ENCODE peak calls at places on chromosome 16, in five cellular contexts. O is transverse colon, J is tibial nerve, X is sigmoid colon, H is esophagus muscularis mucosa. I is an unnamed sample.

GRCh38 chr16:14109077-14109775 is 38.1 kb downstream of the MRTFB start:
- DNase-seq in O (no peak), J (no peak), X (no peak), H (no peak), I (no peak)

GRCh38 chr16:81181013-81181720 is 57.3 kb upstream of the BCO1 start:
- DNase-seq in O (peak; percentile 63), J (peak; percentile 88), X (peak; percentile 94), H (peak; percentile 94), I (peak; percentile 56)

GRCh38 chr16:79132745-79133144 is 467.8 kb downstream of the MAF start:
- DNase-seq in O (no peak), J (no peak), X (no peak), H (no peak), I (no peak)

GRCh38 chr16:2686912-2687507 is 4.7 kb downstream of the KCTD5 start:
- DNase-seq in O (peak; percentile 66), J (no peak), X (peak; percentile 73), H (no peak), I (peak; percentile 45)

GRCh38 chr16:56424791-56425438 is 430 bp downstream of the AMFR start:
- DNase-seq in O (peak; percentile 39), J (no peak), X (peak; percentile 74), H (no peak), I (no peak)

GRCh38 chr16:69703638-69704037 is 22.7 kb downstream of the NQO1 start:
- DNase-seq in O (no peak), J (no peak), X (no peak), H (no peak), I (no peak)

GRCh38 chr16:67013823-67014640 is 14.9 kb upstream of the CBFB start:
- DNase-seq in O (peak; percentile 68), J (peak; percentile 65), X (peak; percentile 87), H (no peak), I (peak; percentile 68)

GRCh38 chr16:62832214-62832613 is 796.0 kb upstream of the CDH8 start:
- DNase-seq in O (no peak), J (no peak), X (no peak), H (no peak), I (no peak)

GRCh38 chr16:68041783-68042182 is 18.7 kb downstream of the DUS2 start:
- DNase-seq in O (no peak), J (no peak), X (peak; percentile 3), H (no peak), I (no peak)

GRCh38 chr16:1100084-1100800 is 4.2 kb upstream of the C1QTNF8 start:
- DNase-seq in O (no peak), J (no peak), X (no peak), H (no peak), I (no peak)

GRCh38 chr16:17775061-17775460 is 304.3 kb upstream of the XYLT1 start:
- DNase-seq in O (no peak), J (no peak), X (no peak), H (no peak), I (no peak)

GRCh38 chr16:89716493-89716892 is 4.2 kb downstream of the VPS9D1 start:
- DNase-seq in O (no peak), J (no peak), X (no peak), H (no peak), I (no peak)

GRCh38 chr16:69039333-69039941 is 66.0 kb upstream of the HAS3 start:
- DNase-seq in O (no peak), J (no peak), X (peak; percentile 10), H (no peak), I (no peak)

GRCh38 chr16:735982-736453 is 4.8 kb downstream of the CIAO3 start:
- DNase-seq in O (no peak), J (no peak), X (no peak), H (no peak), I (no peak)

GRCh38 chr16:363110-364090 is 6.9 kb downstream of the MRPL28 start:
- DNase-seq in O (no peak), J (no peak), X (no peak), H (no peak), I (no peak)

GRCh38 chr16:64313726-64314125 is 808.1 kb downstream of the CDH11 start:
- DNase-seq in O (no peak), J (no peak), X (no peak), H (no peak), I (no peak)
- TF ChIP-seq EP300 in O (no peak), J (no peak), X (no peak), H (no peak), I (no peak)

DNA sequence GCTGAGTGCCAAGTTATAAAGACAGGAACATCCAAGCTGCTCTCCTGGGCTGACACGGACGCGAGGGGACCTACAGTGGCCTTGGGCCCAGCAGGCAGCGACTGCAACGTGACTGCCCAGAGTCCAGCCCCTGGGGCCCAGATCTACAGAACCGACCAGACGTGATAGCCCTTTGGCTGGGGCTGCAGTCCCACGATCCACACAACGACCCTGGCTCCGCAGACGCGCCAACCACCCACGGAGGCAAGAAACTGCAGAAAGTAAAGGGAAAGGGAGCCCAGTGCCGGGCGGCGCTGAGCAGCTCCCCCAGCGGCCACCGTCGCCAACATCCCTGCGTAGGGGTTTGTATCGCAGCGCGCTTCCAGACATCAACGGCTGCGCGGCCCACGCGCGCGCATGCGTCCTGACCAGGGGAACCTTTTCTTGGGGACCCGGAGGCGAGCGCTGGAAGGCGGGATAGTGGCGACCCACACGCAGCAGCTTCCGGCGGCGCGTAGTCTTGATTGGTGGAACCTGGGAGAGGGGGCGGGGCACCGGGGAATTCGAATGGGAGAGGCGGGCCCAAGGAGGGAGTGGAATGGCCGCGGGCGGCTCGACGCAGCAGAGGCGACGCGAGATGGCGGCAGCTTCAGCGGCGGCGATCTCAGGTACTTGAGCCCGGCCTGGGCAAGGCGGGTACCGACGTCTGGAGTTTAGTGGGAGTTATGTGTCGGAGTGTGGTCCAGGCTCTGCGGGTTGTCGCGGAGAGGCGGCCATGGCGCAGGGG is at the start of gene KIF22:
- DNase-seq in O (peak; percentile 100), J (peak; percentile 99), X (peak; percentile 100), H (peak; percentile 100), I (peak; percentile 100)
- TF ChIP-seq EP300 in O (no peak), J (peak; percentile 98), X (no peak), H (no peak), I (no peak)

GRCh38 chr16:77306050-77306616 is 106.9 kb downstream of the SYCE1L start:
- DNase-seq in O (no peak), J (no peak), X (no peak), H (no peak), I (no peak)
- TF ChIP-seq EP300 in O (no peak), J (no peak), X (no peak), H (no peak), I (no peak)

GRCh38 chr16:57626420-57627170 is 1.8 kb upstream of the ADGRG1 start:
- DNase-seq in O (no peak), J (no peak), X (no peak), H (no peak), I (no peak)

GRCh38 chr16:57622361-57623250 is 5.8 kb upstream of the ADGRG1 start:
- DNase-seq in O (no peak), J (no peak), X (no peak), H (no peak), I (no peak)

GRCh38 chr16:57623251-57624043 is 5.0 kb upstream of the ADGRG1 start:
- DNase-seq in O (peak; percentile 65), J (peak; percentile 49), X (peak; percentile 72), H (no peak), I (peak; percentile 78)

GRCh38 chr16:57624806-57625500 is 3.5 kb upstream of the ADGRG1 start:
- DNase-seq in O (no peak), J (no peak), X (no peak), H (no peak), I (no peak)

DNA sequence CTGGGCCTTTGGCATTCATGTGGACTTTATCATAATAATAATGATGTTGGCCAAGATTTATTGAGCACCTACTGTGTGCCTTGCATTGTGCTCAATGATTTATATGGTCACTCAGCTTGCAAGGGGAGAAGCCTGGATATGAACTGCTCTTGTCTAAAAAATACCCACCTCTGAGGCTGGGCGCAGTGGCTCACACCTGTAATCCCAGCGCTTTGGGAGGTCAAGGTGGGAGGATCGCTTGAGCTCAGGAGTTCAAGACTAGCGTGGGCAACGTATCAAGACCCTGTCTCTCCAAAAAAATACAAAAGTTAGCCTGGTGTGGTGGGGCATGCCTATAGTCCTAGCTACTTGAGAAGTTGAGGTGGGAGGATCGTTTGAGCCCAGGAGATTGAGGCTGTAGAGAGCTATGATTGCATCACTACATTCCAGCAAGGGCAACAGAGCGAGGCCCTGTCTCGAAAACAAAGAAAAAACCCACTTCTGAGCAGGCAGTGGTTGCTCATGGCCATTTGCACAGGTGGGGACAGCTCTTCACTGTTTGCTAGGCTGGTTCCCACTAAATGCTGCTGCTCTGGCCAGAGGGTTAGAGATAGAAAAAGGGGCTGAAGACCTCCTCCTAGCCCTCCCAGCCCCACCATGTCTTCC is 4.3 kb upstream of the ADGRG1 start:
- DNase-seq in O (no peak), J (no peak), X (no peak), H (no peak), I (no peak)
- TF ChIP-seq EP300 in O (no peak), J (no peak), X (no peak), H (no peak), I (no peak)

GRCh38 chr16:72677662-72678447 is 370.1 kb downstream of the ZFHX3 start:
- DNase-seq in O (peak; percentile 48), J (no peak), X (no peak), H (no peak), I (no peak)
- TF ChIP-seq EP300 in O (peak; percentile 75), J (no peak), X (no peak), H (no peak), I (no peak)

I was measured in stomach.